ENCODE peak calls at places on chromosome 5, in eight cellular contexts. One of them, this sample, is unnamed.

GRCh38 chr5:143918961-143919360 is 107.0 kb downstream of the HMHB1 start:
- DNase-seq in SIG-M5: no peak
- DNase-seq in sigmoid colon: no peak
- DNase-seq in BJ: no peak
- DNase-seq in ureter: no peak
- DNase-seq in activated naive CD4-positive, alpha-beta T cell: no peak
- DNase-seq in stromal cell of bone marrow: no peak
- DNase-seq in stimulated activated CD8-positive, alpha-beta memory T cell treated with anti-CD3 and anti-CD28 coated beads, Interleukin-7, amount 100 ng/mL, for 1 hour: no peak
- DNase-seq in this sample: no peak

GRCh38 chr5:165161204-165161603 is 1655.8 kb downstream of the MAT2B start:
- DNase-seq in SIG-M5: no peak
- DNase-seq in sigmoid colon: no peak
- DNase-seq in BJ: no peak
- DNase-seq in ureter: no peak
- DNase-seq in activated naive CD4-positive, alpha-beta T cell: no peak
- DNase-seq in stromal cell of bone marrow: no peak
- DNase-seq in stimulated activated CD8-positive, alpha-beta memory T cell treated with anti-CD3 and anti-CD28 coated beads, Interleukin-7, amount 100 ng/mL, for 1 hour: no peak
- DNase-seq in this sample: no peak

GRCh38 chr5:79771387-79771786 is 81.8 kb downstream of the CMYA5 start:
- DNase-seq in SIG-M5: no peak
- DNase-seq in sigmoid colon: no peak
- DNase-seq in BJ: peak
- DNase-seq in ureter: no peak
- DNase-seq in activated naive CD4-positive, alpha-beta T cell: no peak
- DNase-seq in stromal cell of bone marrow: peak
- DNase-seq in stimulated activated CD8-positive, alpha-beta memory T cell treated with anti-CD3 and anti-CD28 coated beads, Interleukin-7, amount 100 ng/mL, for 1 hour: no peak
- DNase-seq in this sample: no peak

GRCh38 chr5:6867712-6868111 is 154.5 kb downstream of the TENT4A start:
- DNase-seq in SIG-M5: no peak
- DNase-seq in sigmoid colon: no peak
- DNase-seq in BJ: no peak
- DNase-seq in ureter: no peak
- DNase-seq in activated naive CD4-positive, alpha-beta T cell: no peak
- DNase-seq in stromal cell of bone marrow: no peak
- DNase-seq in stimulated activated CD8-positive, alpha-beta memory T cell treated with anti-CD3 and anti-CD28 coated beads, Interleukin-7, amount 100 ng/mL, for 1 hour: no peak
- DNase-seq in this sample: no peak

GRCh38 chr5:146107901-146108300 is 2.5 kb upstream of the PLAC8L1 start:
- DNase-seq in SIG-M5: no peak
- DNase-seq in sigmoid colon: no peak
- DNase-seq in BJ: no peak
- DNase-seq in ureter: no peak
- DNase-seq in activated naive CD4-positive, alpha-beta T cell: no peak
- DNase-seq in stromal cell of bone marrow: peak
- DNase-seq in stimulated activated CD8-positive, alpha-beta memory T cell treated with anti-CD3 and anti-CD28 coated beads, Interleukin-7, amount 100 ng/mL, for 1 hour: no peak
- DNase-seq in this sample: no peak

GRCh38 chr5:73327908-73328455 is 120.6 kb downstream of the FOXD1 start:
- DNase-seq in SIG-M5: no peak
- DNase-seq in sigmoid colon: no peak
- DNase-seq in BJ: no peak
- DNase-seq in ureter: no peak
- DNase-seq in activated naive CD4-positive, alpha-beta T cell: no peak
- DNase-seq in stromal cell of bone marrow: no peak
- DNase-seq in stimulated activated CD8-positive, alpha-beta memory T cell treated with anti-CD3 and anti-CD28 coated beads, Interleukin-7, amount 100 ng/mL, for 1 hour: no peak
- DNase-seq in this sample: no peak

GRCh38 chr5:54360925-54361662 is 50.7 kb upstream of the ARL15 start:
- DNase-seq in SIG-M5: no peak
- DNase-seq in sigmoid colon: no peak
- DNase-seq in BJ: no peak
- DNase-seq in ureter: no peak
- DNase-seq in activated naive CD4-positive, alpha-beta T cell: no peak
- DNase-seq in stromal cell of bone marrow: no peak
- DNase-seq in stimulated activated CD8-positive, alpha-beta memory T cell treated with anti-CD3 and anti-CD28 coated beads, Interleukin-7, amount 100 ng/mL, for 1 hour: no peak
- DNase-seq in this sample: no peak

GRCh38 chr5:142977363-142978051 is 207.3 kb downstream of the ARHGAP26 start:
- DNase-seq in SIG-M5: peak
- DNase-seq in sigmoid colon: no peak
- DNase-seq in BJ: no peak
- DNase-seq in ureter: no peak
- DNase-seq in activated naive CD4-positive, alpha-beta T cell: no peak
- DNase-seq in stromal cell of bone marrow: peak
- DNase-seq in stimulated activated CD8-positive, alpha-beta memory T cell treated with anti-CD3 and anti-CD28 coated beads, Interleukin-7, amount 100 ng/mL, for 1 hour: peak
- DNase-seq in this sample: peak

GRCh38 chr5:72817076-72817476 is 615 bp downstream of the TNPO1 start:
- DNase-seq in SIG-M5: no peak
- DNase-seq in sigmoid colon: peak
- DNase-seq in BJ: no peak
- DNase-seq in ureter: peak
- DNase-seq in activated naive CD4-positive, alpha-beta T cell: no peak
- DNase-seq in stromal cell of bone marrow: peak
- DNase-seq in stimulated activated CD8-positive, alpha-beta memory T cell treated with anti-CD3 and anti-CD28 coated beads, Interleukin-7, amount 100 ng/mL, for 1 hour: peak
- DNase-seq in this sample: no peak

GRCh38 chr5:73818357-73818756 is 192.4 kb downstream of the ARHGEF28 start:
- DNase-seq in SIG-M5: no peak
- DNase-seq in sigmoid colon: no peak
- DNase-seq in BJ: peak
- DNase-seq in ureter: no peak
- DNase-seq in activated naive CD4-positive, alpha-beta T cell: no peak
- DNase-seq in stromal cell of bone marrow: no peak
- DNase-seq in stimulated activated CD8-positive, alpha-beta memory T cell treated with anti-CD3 and anti-CD28 coated beads, Interleukin-7, amount 100 ng/mL, for 1 hour: no peak
- DNase-seq in this sample: no peak

GRCh38 chr5:50889790-50890189 is 223.4 kb downstream of the PARP8 start:
- DNase-seq in SIG-M5: no peak
- DNase-seq in sigmoid colon: no peak
- DNase-seq in BJ: no peak
- DNase-seq in ureter: no peak
- DNase-seq in activated naive CD4-positive, alpha-beta T cell: no peak
- DNase-seq in stromal cell of bone marrow: no peak
- DNase-seq in stimulated activated CD8-positive, alpha-beta memory T cell treated with anti-CD3 and anti-CD28 coated beads, Interleukin-7, amount 100 ng/mL, for 1 hour: no peak
- DNase-seq in this sample: no peak

GRCh38 chr5:141513021-141513626 is 24.2 kb downstream of the PCDHGC5 start:
- DNase-seq in SIG-M5: no peak
- DNase-seq in sigmoid colon: no peak
- DNase-seq in BJ: no peak
- DNase-seq in ureter: no peak
- DNase-seq in activated naive CD4-positive, alpha-beta T cell: no peak
- DNase-seq in stromal cell of bone marrow: no peak
- DNase-seq in stimulated activated CD8-positive, alpha-beta memory T cell treated with anti-CD3 and anti-CD28 coated beads, Interleukin-7, amount 100 ng/mL, for 1 hour: no peak
- DNase-seq in this sample: no peak

GRCh38 chr5:137778772-137779564 is 24.8 kb upstream of the HNRNPA0 start:
- DNase-seq in SIG-M5: no peak
- DNase-seq in sigmoid colon: no peak
- DNase-seq in BJ: no peak
- DNase-seq in ureter: no peak
- DNase-seq in activated naive CD4-positive, alpha-beta T cell: no peak
- DNase-seq in stromal cell of bone marrow: peak
- DNase-seq in stimulated activated CD8-positive, alpha-beta memory T cell treated with anti-CD3 and anti-CD28 coated beads, Interleukin-7, amount 100 ng/mL, for 1 hour: no peak
- DNase-seq in this sample: no peak

GRCh38 chr5:68406767-68407232 is 191.2 kb downstream of the PIK3R1 start:
- DNase-seq in SIG-M5: no peak
- DNase-seq in sigmoid colon: no peak
- DNase-seq in BJ: no peak
- DNase-seq in ureter: no peak
- DNase-seq in activated naive CD4-positive, alpha-beta T cell: no peak
- DNase-seq in stromal cell of bone marrow: no peak
- DNase-seq in stimulated activated CD8-positive, alpha-beta memory T cell treated with anti-CD3 and anti-CD28 coated beads, Interleukin-7, amount 100 ng/mL, for 1 hour: no peak
- DNase-seq in this sample: no peak

GRCh38 chr5:152270117-152270516 is 135.0 kb downstream of the NMUR2 start:
- DNase-seq in SIG-M5: no peak
- DNase-seq in sigmoid colon: no peak
- DNase-seq in BJ: no peak
- DNase-seq in ureter: no peak
- DNase-seq in activated naive CD4-positive, alpha-beta T cell: no peak
- DNase-seq in stromal cell of bone marrow: peak
- DNase-seq in stimulated activated CD8-positive, alpha-beta memory T cell treated with anti-CD3 and anti-CD28 coated beads, Interleukin-7, amount 100 ng/mL, for 1 hour: no peak
- DNase-seq in this sample: no peak

GRCh38 chr5:137114529-137114928 is 384.6 kb downstream of the SPOCK1 start:
- DNase-seq in SIG-M5: no peak
- DNase-seq in sigmoid colon: no peak
- DNase-seq in BJ: peak
- DNase-seq in ureter: no peak
- DNase-seq in activated naive CD4-positive, alpha-beta T cell: no peak
- DNase-seq in stromal cell of bone marrow: no peak
- DNase-seq in stimulated activated CD8-positive, alpha-beta memory T cell treated with anti-CD3 and anti-CD28 coated beads, Interleukin-7, amount 100 ng/mL, for 1 hour: no peak
- DNase-seq in this sample: no peak

GRCh38 chr5:30752015-30752414 is 441.5 kb upstream of the CDH6 start:
- DNase-seq in SIG-M5: no peak
- DNase-seq in sigmoid colon: no peak
- DNase-seq in BJ: no peak
- DNase-seq in ureter: no peak
- DNase-seq in activated naive CD4-positive, alpha-beta T cell: no peak
- DNase-seq in stromal cell of bone marrow: no peak
- DNase-seq in stimulated activated CD8-positive, alpha-beta memory T cell treated with anti-CD3 and anti-CD28 coated beads, Interleukin-7, amount 100 ng/mL, for 1 hour: no peak
- DNase-seq in this sample: no peak

GRCh38 chr5:81788271-81788670 is 37.4 kb upstream of the SSBP2 start:
- DNase-seq in SIG-M5: no peak
- DNase-seq in sigmoid colon: no peak
- DNase-seq in BJ: no peak
- DNase-seq in ureter: no peak
- DNase-seq in activated naive CD4-positive, alpha-beta T cell: no peak
- DNase-seq in stromal cell of bone marrow: no peak
- DNase-seq in stimulated activated CD8-positive, alpha-beta memory T cell treated with anti-CD3 and anti-CD28 coated beads, Interleukin-7, amount 100 ng/mL, for 1 hour: no peak
- DNase-seq in this sample: no peak

GRCh38 chr5:135466178-135467050 is 14.3 kb upstream of the TIFAB start:
- DNase-seq in SIG-M5: no peak
- DNase-seq in sigmoid colon: peak
- DNase-seq in BJ: no peak
- DNase-seq in ureter: peak
- DNase-seq in activated naive CD4-positive, alpha-beta T cell: peak
- DNase-seq in stromal cell of bone marrow: peak
- DNase-seq in stimulated activated CD8-positive, alpha-beta memory T cell treated with anti-CD3 and anti-CD28 coated beads, Interleukin-7, amount 100 ng/mL, for 1 hour: peak
- DNase-seq in this sample: peak

GRCh38 chr5:14420136-14420808 is 161.3 kb upstream of the OTULINL start:
- DNase-seq in SIG-M5: no peak
- DNase-seq in sigmoid colon: no peak
- DNase-seq in BJ: no peak
- DNase-seq in ureter: no peak
- DNase-seq in activated naive CD4-positive, alpha-beta T cell: no peak
- DNase-seq in stromal cell of bone marrow: no peak
- DNase-seq in stimulated activated CD8-positive, alpha-beta memory T cell treated with anti-CD3 and anti-CD28 coated beads, Interleukin-7, amount 100 ng/mL, for 1 hour: no peak
- DNase-seq in this sample: no peak

GRCh38 chr5:174668349-174668748 is 56.0 kb upstream of the MSX2 start:
- DNase-seq in SIG-M5: no peak
- DNase-seq in sigmoid colon: no peak
- DNase-seq in BJ: no peak
- DNase-seq in ureter: no peak
- DNase-seq in activated naive CD4-positive, alpha-beta T cell: no peak
- DNase-seq in stromal cell of bone marrow: no peak
- DNase-seq in stimulated activated CD8-positive, alpha-beta memory T cell treated with anti-CD3 and anti-CD28 coated beads, Interleukin-7, amount 100 ng/mL, for 1 hour: no peak
- DNase-seq in this sample: no peak

GRCh38 chr5:180161420-180162303 is 47.3 kb downstream of the RASGEF1C start:
- DNase-seq in SIG-M5: no peak
- DNase-seq in sigmoid colon: peak
- DNase-seq in BJ: no peak
- DNase-seq in ureter: no peak
- DNase-seq in activated naive CD4-positive, alpha-beta T cell: no peak
- DNase-seq in stromal cell of bone marrow: no peak
- DNase-seq in stimulated activated CD8-positive, alpha-beta memory T cell treated with anti-CD3 and anti-CD28 coated beads, Interleukin-7, amount 100 ng/mL, for 1 hour: no peak
- DNase-seq in this sample: no peak

This sample was measured in central memory CD8-positive, alpha-beta T cell.